ENCODE peak calls at places on chromosomes 12 and 14, in six cellular contexts. One of them, this sample, is unnamed. For H3K27me3, the result is how much of the 10 kb centered on the place peaks cover.

GRCh38 chr12:49233842-49234526 is 30.9 kb upstream of the TUBA1C start:
- DNase-seq in stomach: peak
- DNase-seq in dorsolateral prefrontal cortex: peak
- DNase-seq in heart right ventricle: peak
- DNase-seq in heart left ventricle: peak
- DNase-seq in hepatocyte: no peak
- DNase-seq in this sample: peak

GRCh38 chr12:104276192-104277131 is 27.1 kb upstream of the EID3 start:
- DNase-seq in stomach: no peak
- DNase-seq in dorsolateral prefrontal cortex: no peak
- DNase-seq in heart right ventricle: no peak
- DNase-seq in heart left ventricle: no peak
- DNase-seq in hepatocyte: no peak
- DNase-seq in this sample: no peak

GRCh38 chr12:127509066-127509778 is 757.7 kb upstream of the TMEM132C start:
- DNase-seq in stomach: no peak
- DNase-seq in dorsolateral prefrontal cortex: no peak
- DNase-seq in heart right ventricle: no peak
- DNase-seq in heart left ventricle: no peak
- DNase-seq in hepatocyte: no peak
- DNase-seq in this sample: no peak

GRCh38 chr12:40634431-40635131 is 57.7 kb upstream of the CNTN1 start:
- DNase-seq in stomach: no peak
- DNase-seq in dorsolateral prefrontal cortex: no peak
- DNase-seq in heart right ventricle: no peak
- DNase-seq in heart left ventricle: no peak
- DNase-seq in hepatocyte: no peak
- DNase-seq in this sample: no peak

GRCh38 chr12:131511391-131511802 is 199.5 kb upstream of the SFSWAP start:
- DNase-seq in stomach: no peak
- DNase-seq in dorsolateral prefrontal cortex: no peak
- DNase-seq in heart right ventricle: no peak
- DNase-seq in heart left ventricle: no peak
- DNase-seq in hepatocyte: no peak
- DNase-seq in this sample: no peak

GRCh38 chr12:52052471-52053186 is 1.4 kb downstream of the NR4A1 start:
- DNase-seq in stomach: peak
- DNase-seq in dorsolateral prefrontal cortex: no peak
- DNase-seq in heart right ventricle: peak
- DNase-seq in heart left ventricle: no peak
- DNase-seq in hepatocyte: peak
- DNase-seq in this sample: no peak

GRCh38 chr12:22656835-22657234 is 31.9 kb downstream of the ETNK1 start:
- DNase-seq in stomach: no peak
- DNase-seq in dorsolateral prefrontal cortex: no peak
- DNase-seq in heart right ventricle: no peak
- DNase-seq in heart left ventricle: no peak
- DNase-seq in hepatocyte: no peak
- DNase-seq in this sample: no peak

GRCh38 chr14:102481791-102482238 is 27.8 kb downstream of the ANKRD9 start:
- DNase-seq in stomach: no peak
- DNase-seq in dorsolateral prefrontal cortex: no peak
- DNase-seq in heart right ventricle: no peak
- DNase-seq in heart left ventricle: no peak
- DNase-seq in hepatocyte: peak
- DNase-seq in this sample: no peak

GRCh38 chr12:89883630-89884364 is 175.2 kb upstream of the ATP2B1 start:
- DNase-seq in stomach: no peak
- DNase-seq in dorsolateral prefrontal cortex: no peak
- DNase-seq in heart right ventricle: peak
- DNase-seq in heart left ventricle: no peak
- DNase-seq in hepatocyte: no peak
- DNase-seq in this sample: no peak

GRCh38 chr14:93970589-93970966 is 5.8 kb downstream of the ASB2 start:
- DNase-seq in stomach: peak
- DNase-seq in dorsolateral prefrontal cortex: no peak
- DNase-seq in heart right ventricle: no peak
- DNase-seq in heart left ventricle: no peak
- DNase-seq in hepatocyte: no peak
- DNase-seq in this sample: no peak

GRCh38 chr14:75165586-75166391 is 10.6 kb downstream of the TMED10 start:
- DNase-seq in stomach: no peak
- DNase-seq in dorsolateral prefrontal cortex: peak
- DNase-seq in heart right ventricle: no peak
- DNase-seq in heart left ventricle: no peak
- DNase-seq in hepatocyte: no peak
- DNase-seq in this sample: no peak

GRCh38 chr12:125418902-125419564 is 353.8 kb downstream of the AACS start:
- DNase-seq in stomach: no peak
- DNase-seq in dorsolateral prefrontal cortex: no peak
- DNase-seq in heart right ventricle: no peak
- DNase-seq in heart left ventricle: no peak
- DNase-seq in hepatocyte: no peak
- DNase-seq in this sample: no peak

GRCh38 chr12:115897718-115898117 is 379.8 kb downstream of the MED13L start:
- DNase-seq in stomach: no peak
- DNase-seq in dorsolateral prefrontal cortex: no peak
- DNase-seq in heart right ventricle: no peak
- DNase-seq in heart left ventricle: no peak
- DNase-seq in hepatocyte: no peak
- DNase-seq in this sample: no peak

GRCh38 chr12:2049604-2050540 is 2.9 kb upstream of the CACNA1C start:
- DNase-seq in stomach: no peak
- DNase-seq in dorsolateral prefrontal cortex: no peak
- DNase-seq in heart right ventricle: no peak
- DNase-seq in heart left ventricle: no peak
- DNase-seq in hepatocyte: peak
- DNase-seq in this sample: no peak
- H3K27me3 ChIP-seq in stomach: half or more
- H3K27me3 ChIP-seq in dorsolateral prefrontal cortex: under half
- H3K27me3 ChIP-seq in heart right ventricle: under half
- H3K27me3 ChIP-seq in heart left ventricle: under half
- H3K27me3 ChIP-seq in hepatocyte: under half
- H3K27me3 ChIP-seq in this sample: under half

GRCh38 chr14:68957688-68958248 is 21.3 kb downstream of the ACTN1 start:
- DNase-seq in stomach: no peak
- DNase-seq in dorsolateral prefrontal cortex: no peak
- DNase-seq in heart right ventricle: no peak
- DNase-seq in heart left ventricle: no peak
- DNase-seq in hepatocyte: no peak
- DNase-seq in this sample: no peak

GRCh38 chr14:68956728-68957127 is 22.4 kb downstream of the ACTN1 start:
- DNase-seq in stomach: no peak
- DNase-seq in dorsolateral prefrontal cortex: no peak
- DNase-seq in heart right ventricle: no peak
- DNase-seq in heart left ventricle: no peak
- DNase-seq in hepatocyte: no peak
- DNase-seq in this sample: no peak

GRCh38 chr14:68959035-68959434 is 20.1 kb downstream of the ACTN1 start:
- DNase-seq in stomach: no peak
- DNase-seq in dorsolateral prefrontal cortex: no peak
- DNase-seq in heart right ventricle: no peak
- DNase-seq in heart left ventricle: no peak
- DNase-seq in hepatocyte: no peak
- DNase-seq in this sample: no peak

GRCh38 chr14:68960123-68960522 is 19.0 kb downstream of the ACTN1 start:
- DNase-seq in stomach: no peak
- DNase-seq in dorsolateral prefrontal cortex: no peak
- DNase-seq in heart right ventricle: no peak
- DNase-seq in heart left ventricle: no peak
- DNase-seq in hepatocyte: no peak
- DNase-seq in this sample: no peak

GRCh38 chr14:68958553-68958952 is 20.5 kb downstream of the ACTN1 start:
- DNase-seq in stomach: no peak
- DNase-seq in dorsolateral prefrontal cortex: no peak
- DNase-seq in heart right ventricle: no peak
- DNase-seq in heart left ventricle: no peak
- DNase-seq in hepatocyte: no peak
- DNase-seq in this sample: no peak
- H3K27ac ChIP-seq in stomach: peak
- H3K27ac ChIP-seq in dorsolateral prefrontal cortex: no peak
- H3K27ac ChIP-seq in heart right ventricle: peak
- H3K27ac ChIP-seq in heart left ventricle: no peak
- H3K27ac ChIP-seq in hepatocyte: peak
- H3K27ac ChIP-seq in this sample: peak

DNA sequence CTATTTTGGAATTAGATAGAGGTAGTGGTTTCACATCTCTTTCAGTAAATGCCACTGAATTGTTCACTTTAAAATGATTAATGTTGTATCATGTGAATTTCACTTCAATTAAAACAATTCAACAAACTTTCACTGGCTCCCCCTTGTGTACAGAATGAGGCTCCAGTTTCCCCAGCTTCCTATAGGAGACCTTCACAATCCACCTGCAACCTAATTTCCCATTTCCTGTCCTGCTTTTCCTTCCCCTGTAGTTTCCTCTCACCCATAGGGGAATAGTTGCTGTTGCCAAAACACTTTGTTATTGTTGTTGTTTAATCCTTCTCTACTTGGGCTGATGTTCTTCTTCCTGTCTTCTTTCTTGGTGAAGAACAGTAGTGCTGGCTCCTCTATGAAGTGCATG is 59.8 kb downstream of the NPAS3 start:
- DNase-seq in stomach: no peak
- DNase-seq in dorsolateral prefrontal cortex: no peak
- DNase-seq in heart right ventricle: no peak
- DNase-seq in heart left ventricle: no peak
- DNase-seq in hepatocyte: no peak
- DNase-seq in this sample: no peak
- TF ChIP-seq CTCF in stomach: peak
- TF ChIP-seq CTCF in dorsolateral prefrontal cortex: peak
- TF ChIP-seq CTCF in heart right ventricle: no peak
- TF ChIP-seq CTCF in heart left ventricle: peak
- TF ChIP-seq CTCF in hepatocyte: no peak
- TF ChIP-seq CTCF in this sample: no peak

GRCh38 chr12:7695159-7695930 is at the start of gene GDF3:
- DNase-seq in stomach: no peak
- DNase-seq in dorsolateral prefrontal cortex: no peak
- DNase-seq in heart right ventricle: peak
- DNase-seq in heart left ventricle: peak
- DNase-seq in hepatocyte: no peak
- DNase-seq in this sample: peak

GRCh38 chr12:7694556-7694955 is 1.0 kb downstream of the GDF3 start:
- DNase-seq in stomach: no peak
- DNase-seq in dorsolateral prefrontal cortex: no peak
- DNase-seq in heart right ventricle: no peak
- DNase-seq in heart left ventricle: no peak
- DNase-seq in hepatocyte: no peak
- DNase-seq in this sample: no peak

DNA sequence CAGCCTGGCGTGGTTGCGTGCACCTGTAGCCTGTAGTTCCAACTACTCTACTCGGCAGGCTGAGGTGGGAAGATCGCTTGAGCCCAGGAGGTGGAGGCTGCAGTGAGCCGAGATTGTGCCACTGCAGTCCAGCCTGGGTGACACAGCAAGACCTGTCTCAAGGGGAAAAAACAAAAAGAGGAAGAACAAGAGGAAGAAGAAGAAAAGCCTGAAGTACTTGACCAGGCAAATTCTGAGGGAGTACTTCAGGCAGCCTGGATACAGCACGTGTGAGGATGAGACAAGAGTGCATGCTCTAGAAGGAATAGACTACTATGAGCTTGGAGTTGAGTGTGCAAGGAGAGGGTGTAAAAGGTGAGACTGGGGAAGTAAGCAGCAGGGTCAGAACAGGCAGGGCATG is 1.8 kb downstream of the GDF3 start:
- DNase-seq in stomach: no peak
- DNase-seq in dorsolateral prefrontal cortex: no peak
- DNase-seq in heart right ventricle: no peak
- DNase-seq in heart left ventricle: no peak
- DNase-seq in hepatocyte: no peak
- DNase-seq in this sample: no peak
- H3K27me3 ChIP-seq in stomach: under half
- H3K27me3 ChIP-seq in dorsolateral prefrontal cortex: under half
- H3K27me3 ChIP-seq in heart right ventricle: under half
- H3K27me3 ChIP-seq in heart left ventricle: under half
- H3K27me3 ChIP-seq in hepatocyte: under half
- H3K27me3 ChIP-seq in this sample: under half

GRCh38 chr14:104223810-104224515 is 85.6 kb downstream of the KIF26A start:
- DNase-seq in stomach: no peak
- DNase-seq in dorsolateral prefrontal cortex: no peak
- DNase-seq in heart right ventricle: no peak
- DNase-seq in heart left ventricle: no peak
- DNase-seq in hepatocyte: peak
- DNase-seq in this sample: no peak
- H3K27ac ChIP-seq in stomach: no peak
- H3K27ac ChIP-seq in dorsolateral prefrontal cortex: no peak
- H3K27ac ChIP-seq in heart right ventricle: no peak
- H3K27ac ChIP-seq in heart left ventricle: no peak
- H3K27ac ChIP-seq in hepatocyte: peak
- H3K27ac ChIP-seq in this sample: no peak

GRCh38 chr14:73846944-73847343 is 4.7 kb upstream of the PTGR2 start:
- DNase-seq in stomach: no peak
- DNase-seq in dorsolateral prefrontal cortex: no peak
- DNase-seq in heart right ventricle: no peak
- DNase-seq in heart left ventricle: no peak
- DNase-seq in hepatocyte: no peak
- DNase-seq in this sample: no peak

GRCh38 chr14:73850940-73851339 is 691 bp upstream of the PTGR2 start:
- DNase-seq in stomach: no peak
- DNase-seq in dorsolateral prefrontal cortex: no peak
- DNase-seq in heart right ventricle: no peak
- DNase-seq in heart left ventricle: no peak
- DNase-seq in hepatocyte: peak
- DNase-seq in this sample: no peak

DNA sequence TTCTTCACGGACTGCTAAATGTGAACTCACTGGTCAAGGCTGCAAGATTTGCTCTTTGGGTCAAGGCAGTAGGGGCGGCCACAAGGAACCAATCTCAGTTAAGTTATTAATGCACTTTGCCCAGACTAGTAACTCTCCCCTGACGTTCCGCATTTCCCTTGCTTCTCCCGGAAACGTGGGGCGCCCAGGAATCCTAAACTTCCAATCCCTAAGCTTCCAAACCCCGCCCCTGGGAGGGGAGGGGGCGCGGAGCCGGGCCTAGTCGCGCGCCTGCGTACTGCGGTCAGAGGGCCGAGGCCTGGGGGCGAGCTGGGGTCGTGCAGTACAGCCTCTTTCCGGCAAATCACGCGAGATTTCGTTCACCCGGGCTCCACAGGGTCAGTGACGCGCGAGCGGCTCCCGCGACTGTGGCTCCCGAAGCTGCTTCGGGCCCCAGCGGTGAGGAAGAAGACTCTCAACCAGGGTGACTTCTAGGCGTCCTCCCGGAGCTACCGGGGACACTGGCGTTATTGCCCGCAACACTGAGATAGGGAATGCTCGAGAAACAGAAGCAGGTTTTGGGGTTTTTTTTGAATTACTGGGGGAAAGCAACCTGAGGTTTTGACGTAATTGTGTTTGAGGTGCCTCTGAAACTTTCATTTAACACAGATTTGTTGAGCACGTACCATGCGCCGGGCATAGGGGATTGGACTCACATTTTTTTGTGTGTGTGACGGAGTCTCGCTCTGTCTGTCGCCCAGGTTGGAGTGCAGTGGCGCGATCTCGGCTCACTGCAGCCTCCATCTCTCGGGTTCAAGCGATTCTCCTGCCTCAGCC is at the start of gene PTGR2:
- DNase-seq in stomach: peak
- DNase-seq in dorsolateral prefrontal cortex: peak
- DNase-seq in heart right ventricle: peak
- DNase-seq in heart left ventricle: peak
- DNase-seq in hepatocyte: peak
- DNase-seq in this sample: peak
- TF ChIP-seq CTCF in stomach: no peak
- TF ChIP-seq CTCF in dorsolateral prefrontal cortex: peak
- TF ChIP-seq CTCF in heart right ventricle: no peak
- TF ChIP-seq CTCF in heart left ventricle: no peak
- TF ChIP-seq CTCF in hepatocyte: no peak
- TF ChIP-seq CTCF in this sample: no peak

GRCh38 chr12:106564678-106565329 is 18.0 kb upstream of the RFX4 start:
- DNase-seq in stomach: no peak
- DNase-seq in dorsolateral prefrontal cortex: no peak
- DNase-seq in heart right ventricle: no peak
- DNase-seq in heart left ventricle: no peak
- DNase-seq in hepatocyte: no peak
- DNase-seq in this sample: no peak
- H3K27me3 ChIP-seq in stomach: under half
- H3K27me3 ChIP-seq in dorsolateral prefrontal cortex: under half
- H3K27me3 ChIP-seq in heart right ventricle: under half
- H3K27me3 ChIP-seq in heart left ventricle: under half
- H3K27me3 ChIP-seq in hepatocyte: under half
- H3K27me3 ChIP-seq in this sample: under half

This sample was measured in right atrium auricular region.